ENCODE peak calls at places on chromosomes 2 and 18, in six cellular contexts. H is T-helper 9 cell, W is psoas muscle, B is NCI-H524 treated with DMSO at 0.1 percent for 48 hours, S is T-helper 2 cell, A is left cardiac atrium. D is an unnamed sample.

GRCh38 chr2:3151153-3151918 is 226.3 kb downstream of the EIPR1 start:
- DNase-seq in H (no peak), W (no peak), B (peak; percentile 14), S (no peak), A (no peak), D (no peak)

GRCh38 chr18:51236225-51236624 is 38.7 kb upstream of the MEX3C start:
- DNase-seq in H (no peak), W (no peak), B (no peak), S (no peak), A (no peak), D (no peak)

GRCh38 chr18:57416542-57416941 is 18.6 kb upstream of the ONECUT2 start:
- DNase-seq in H (no peak), W (no peak), B (no peak), S (no peak), A (no peak), D (no peak)

GRCh38 chr2:3193423-3194330 is 183.9 kb downstream of the EIPR1 start:
- DNase-seq in H (no peak), W (no peak), B (no peak), S (no peak), A (no peak), D (no peak)

GRCh38 chr2:136128905-136129304 is 11.0 kb upstream of the CXCR4 start:
- DNase-seq in H (no peak), W (no peak), B (no peak), S (no peak), A (no peak), D (no peak)

GRCh38 chr2:42951263-42951938 is 159.0 kb upstream of the HAAO start:
- DNase-seq in H (no peak), W (peak; percentile 79), B (no peak), S (no peak), A (no peak), D (no peak)

GRCh38 chr2:225355788-225356187 is 43.7 kb upstream of the NYAP2 start:
- DNase-seq in H (no peak), W (no peak), B (no peak), S (no peak), A (no peak), D (no peak)

GRCh38 chr2:42756150-42756549 is 7.8 kb downstream of the OXER1 start:
- DNase-seq in H (no peak), W (no peak), B (no peak), S (no peak), A (no peak), D (no peak)

GRCh38 chr2:149598014-149598395 is 10.4 kb upstream of the MMADHC start:
- DNase-seq in H (no peak), W (no peak), B (no peak), S (no peak), A (no peak), D (no peak)

GRCh38 chr2:167726788-167727187 is 520.6 kb downstream of the STK39 start:
- DNase-seq in H (no peak), W (no peak), B (no peak), S (no peak), A (no peak), D (no peak)

GRCh38 chr18:9135912-9136314 is 668 bp upstream of the ANKRD12 start:
- DNase-seq in H (no peak), W (no peak), B (no peak), S (peak; percentile 33), A (peak; percentile 26), D (no peak)

GRCh38 chr2:42733852-42734251 is 30.1 kb downstream of the OXER1 start:
- DNase-seq in H (no peak), W (no peak), B (no peak), S (no peak), A (no peak), D (no peak)

GRCh38 chr18:55405655-55406373 is 182.2 kb downstream of the TCF4 start:
- DNase-seq in H (no peak), W (peak; percentile 94), B (peak; percentile 75), S (no peak), A (peak; percentile 95), D (peak; percentile 83)

D was measured in ovary.